ENCODE peak calls at places on chromosomes 12 and 14, in six cellular contexts. W is neuronal stem cell, U is mesenchymal stem cell, Q is H9, Z is H1, X is trophoblast cell. N is an unnamed sample.

GRCh38 chr12:46383654-46384450 is 11.3 kb upstream of the SLC38A2 start:
- DNase-seq in W (peak), U (peak), Q (no peak), Z (no peak), X (peak), N (peak)

GRCh38 chr14:89378119-89378518 is 38.9 kb downstream of the FOXN3 start:
- DNase-seq in W (no peak), U (peak), Q (no peak), Z (no peak), X (peak), N (peak)

GRCh38 chr14:34364201-34364600 is 97.8 kb downstream of the SPTSSA start:
- DNase-seq in W (no peak), U (no peak), Q (no peak), Z (no peak), X (no peak), N (no peak)

GRCh38 chr12:131112690-131113290 is 159.1 kb downstream of the ADGRD1 start:
- DNase-seq in W (no peak), U (no peak), Q (no peak), Z (no peak), X (no peak), N (no peak)

GRCh38 chr12:132018193-132018916 is 68.6 kb downstream of the EP400 start:
- DNase-seq in W (no peak), U (no peak), Q (no peak), Z (no peak), X (no peak), N (peak)

GRCh38 chr12:3084742-3085141 is 7.6 kb downstream of the TSPAN9 start:
- DNase-seq in W (no peak), U (no peak), Q (peak), Z (peak), X (no peak), N (no peak)

GRCh38 chr14:64294672-64295413 is 672 bp upstream of the ESR2 start:
- DNase-seq in W (peak), U (peak), Q (peak), Z (peak), X (peak), N (peak)

GRCh38 chr14:65213316-65213715 is 111.0 kb upstream of the MAX start:
- DNase-seq in W (no peak), U (no peak), Q (no peak), Z (no peak), X (no peak), N (no peak)

GRCh38 chr12:107320929-107321618 is 227.7 kb upstream of the CRY1 start:
- DNase-seq in W (no peak), U (no peak), Q (peak), Z (peak), X (no peak), N (peak)

GRCh38 chr12:112420740-112421139 is 2.0 kb downstream of the PTPN11 start:
- DNase-seq in W (no peak), U (no peak), Q (no peak), Z (no peak), X (no peak), N (no peak)

GRCh38 chr12:109065154-109065852 is 12.9 kb downstream of the USP30 start:
- DNase-seq in W (no peak), U (no peak), Q (no peak), Z (peak), X (no peak), N (no peak)

GRCh38 chr12:119990382-119990874 is 1.4 kb downstream of the BICDL1 start:
- DNase-seq in W (no peak), U (no peak), Q (no peak), Z (no peak), X (peak), N (no peak)

GRCh38 chr14:46074061-46074460 is 577.5 kb downstream of the RPL10L start:
- DNase-seq in W (no peak), U (no peak), Q (no peak), Z (no peak), X (no peak), N (no peak)

GRCh38 chr14:95452890-95453712 is 63.3 kb downstream of the SYNE3 start:
- DNase-seq in W (no peak), U (no peak), Q (no peak), Z (no peak), X (no peak), N (no peak)

GRCh38 chr12:57504033-57504432 is 16.2 kb downstream of the MARS1 start:
- DNase-seq in W (no peak), U (no peak), Q (no peak), Z (no peak), X (no peak), N (no peak)

GRCh38 chr14:59161571-59162175 is 26.8 kb upstream of the DAAM1 start:
- DNase-seq in W (peak), U (peak), Q (no peak), Z (no peak), X (no peak), N (peak)

GRCh38 chr12:109530301-109530685 is 43.0 kb downstream of the MMAB start:
- DNase-seq in W (no peak), U (no peak), Q (no peak), Z (no peak), X (no peak), N (no peak)

GRCh38 chr14:59918824-59919581 is 941 bp upstream of the LRRC9 start:
- DNase-seq in W (peak), U (peak), Q (no peak), Z (no peak), X (peak), N (peak)

GRCh38 chr12:6061661-6062060 is 62.8 kb downstream of the VWF start:
- DNase-seq in W (no peak), U (peak), Q (no peak), Z (no peak), X (no peak), N (peak)

GRCh38 chr12:96719671-96720362 is 187.2 kb upstream of the NEDD1 start:
- DNase-seq in W (no peak), U (peak), Q (no peak), Z (no peak), X (no peak), N (peak)

GRCh38 chr12:31989987-31990386 is 30.8 kb downstream of the RESF1 start:
- DNase-seq in W (no peak), U (peak), Q (no peak), Z (no peak), X (peak), N (peak)

GRCh38 chr14:89294060-89294459 is 123.0 kb downstream of the FOXN3 start:
- DNase-seq in W (no peak), U (no peak), Q (no peak), Z (peak), X (no peak), N (no peak)

GRCh38 chr12:132525011-132525832 is 35.3 kb downstream of the FBRSL1 start:
- DNase-seq in W (no peak), U (no peak), Q (no peak), Z (no peak), X (no peak), N (no peak)

GRCh38 chr12:57586128-57586527 is 4.9 kb upstream of the PIP4K2C start:
- DNase-seq in W (no peak), U (no peak), Q (no peak), Z (no peak), X (no peak), N (no peak)

GRCh38 chr14:55578511-55578910 is 1.5 kb upstream of the KTN1 start:
- DNase-seq in W (no peak), U (no peak), Q (no peak), Z (no peak), X (no peak), N (no peak)

GRCh38 chr14:26377150-26377549 is 220.7 kb downstream of the NOVA1 start:
- DNase-seq in W (no peak), U (no peak), Q (peak), Z (no peak), X (no peak), N (no peak)

GRCh38 chr12:64670039-64670438 is 59.7 kb downstream of the RASSF3 start:
- DNase-seq in W (no peak), U (no peak), Q (no peak), Z (no peak), X (no peak), N (no peak)

GRCh38 chr12:29599397-29599796 is 101.9 kb upstream of the OVCH1 start:
- DNase-seq in W (no peak), U (peak), Q (no peak), Z (no peak), X (no peak), N (peak)

GRCh38 chr12:86513206-86513605 is 257.0 kb upstream of the MGAT4C start:
- DNase-seq in W (no peak), U (peak), Q (no peak), Z (no peak), X (no peak), N (no peak)

GRCh38 chr14:79395061-79395460 is 816.2 kb downstream of the DIO2 start:
- DNase-seq in W (no peak), U (peak), Q (no peak), Z (no peak), X (peak), N (peak)

GRCh38 chr12:122088181-122088810 is 9.7 kb downstream of the MLXIP start:
- DNase-seq in W (no peak), U (no peak), Q (no peak), Z (no peak), X (peak), N (no peak)

GRCh38 chr12:59077153-59077930 is 157.0 kb upstream of the LRIG3 start:
- DNase-seq in W (no peak), U (peak), Q (no peak), Z (no peak), X (no peak), N (peak)

GRCh38 chr12:13223176-13223806 is 26.8 kb downstream of the EMP1 start:
- DNase-seq in W (no peak), U (peak), Q (no peak), Z (no peak), X (peak), N (peak)

GRCh38 chr14:94291159-94291905 is 1.7 kb downstream of the SERPINA10 start:
- DNase-seq in W (no peak), U (no peak), Q (no peak), Z (no peak), X (no peak), N (no peak)

GRCh38 chr12:110343921-110344555 is 59.5 kb downstream of the ANAPC7 start:
- DNase-seq in W (no peak), U (no peak), Q (no peak), Z (no peak), X (no peak), N (no peak)

GRCh38 chr12:19775241-19775640 is 335.9 kb downstream of the AEBP2 start:
- DNase-seq in W (no peak), U (no peak), Q (peak), Z (no peak), X (no peak), N (no peak)

GRCh38 chr12:3698218-3698974 is 54.5 kb downstream of the CRACR2A start:
- DNase-seq in W (no peak), U (peak), Q (no peak), Z (no peak), X (no peak), N (peak)

GRCh38 chr12:14655284-14655683 is 41.1 kb downstream of the GUCY2C start:
- DNase-seq in W (no peak), U (no peak), Q (no peak), Z (no peak), X (no peak), N (no peak)

GRCh38 chr12:14654842-14655241 is 41.6 kb downstream of the GUCY2C start:
- DNase-seq in W (no peak), U (no peak), Q (no peak), Z (no peak), X (no peak), N (no peak)

GRCh38 chr12:14654416-14654815 is 42.0 kb downstream of the GUCY2C start:
- DNase-seq in W (no peak), U (no peak), Q (no peak), Z (no peak), X (no peak), N (no peak)

GRCh38 chr12:14650791-14651190 is 45.6 kb downstream of the GUCY2C start:
- DNase-seq in W (no peak), U (no peak), Q (no peak), Z (no peak), X (no peak), N (no peak)

DNA sequence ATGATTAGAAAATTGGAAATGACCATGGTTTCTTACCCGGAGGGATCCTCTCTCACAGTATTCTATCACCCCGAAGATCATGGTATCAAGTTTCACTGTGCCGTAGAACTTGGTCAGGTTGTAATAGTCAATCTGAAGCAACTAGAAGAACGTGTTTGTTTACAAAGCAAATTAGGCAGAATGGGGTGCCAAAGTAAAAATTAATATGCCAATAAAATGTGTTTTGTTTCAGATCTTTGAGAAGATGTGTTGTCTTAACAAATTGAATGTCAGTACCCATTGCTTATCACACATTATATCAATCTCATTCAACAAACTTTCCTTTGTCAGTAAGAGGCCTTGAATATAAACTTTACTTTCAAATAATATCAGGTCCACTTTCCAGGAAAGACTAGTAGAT is 45.0 kb downstream of the GUCY2C start:
- DNase-seq in W (no peak), U (no peak), Q (no peak), Z (no peak), X (no peak), N (no peak)
- H3K14ac ChIP-seq in W (no peak), U (no peak), Q (no peak), Z (no peak), X (no peak), N (no peak)

DNA sequence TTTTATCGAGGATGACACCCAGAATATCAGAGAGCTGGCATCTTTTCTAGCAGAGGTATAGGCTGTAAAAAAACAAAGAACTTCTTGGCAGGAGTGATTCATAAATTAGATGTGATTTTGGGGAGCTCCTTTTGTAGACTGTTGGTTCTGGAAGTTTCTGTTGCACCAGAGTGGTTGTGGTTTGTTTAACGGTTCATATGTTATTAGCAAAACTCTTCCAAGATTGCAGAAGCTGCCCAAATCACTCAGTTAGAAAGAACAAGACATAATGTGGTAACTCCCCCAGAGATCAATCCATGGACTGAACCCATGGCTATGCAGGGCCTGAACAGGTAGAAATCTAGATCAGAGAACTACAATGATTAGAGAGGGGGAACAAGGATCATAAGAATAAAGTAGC is 6.7 kb upstream of the RNASE10 start:
- DNase-seq in W (no peak), U (no peak), Q (no peak), Z (no peak), X (no peak), N (no peak)
- H2AK5ac ChIP-seq in W (no peak), U (no peak), Q (no peak), Z (no peak), X (no peak), N (no peak)

GRCh38 chr14:69326611-69327010 is 66.7 kb downstream of the GALNT16 start:
- DNase-seq in W (no peak), U (no peak), Q (no peak), Z (no peak), X (no peak), N (no peak)
- H3K14ac ChIP-seq in W (no peak), U (no peak), Q (no peak), Z (no peak), X (no peak), N (no peak)

GRCh38 chr12:93078577-93078976 is 149.5 kb upstream of the EEA1 start:
- DNase-seq in W (no peak), U (no peak), Q (no peak), Z (no peak), X (no peak), N (no peak)
- H2AK5ac ChIP-seq in W (no peak), U (no peak), Q (no peak), Z (no peak), X (no peak), N (no peak)

GRCh38 chr14:61091657-61092273 is 110.7 kb downstream of the SLC38A6 start:
- DNase-seq in W (no peak), U (no peak), Q (no peak), Z (no peak), X (no peak), N (no peak)

GRCh38 chr14:61090432-61091216 is 109.6 kb downstream of the SLC38A6 start:
- DNase-seq in W (no peak), U (peak), Q (no peak), Z (no peak), X (no peak), N (peak)

GRCh38 chr14:61089126-61089750 is 108.2 kb downstream of the SLC38A6 start:
- DNase-seq in W (no peak), U (no peak), Q (no peak), Z (no peak), X (no peak), N (no peak)

GRCh38 chr14:61088081-61088480 is 107.0 kb downstream of the SLC38A6 start:
- DNase-seq in W (no peak), U (no peak), Q (no peak), Z (no peak), X (no peak), N (no peak)
- H3K14ac ChIP-seq in W (no peak), U (no peak), Q (no peak), Z (no peak), X (no peak), N (no peak)

DNA sequence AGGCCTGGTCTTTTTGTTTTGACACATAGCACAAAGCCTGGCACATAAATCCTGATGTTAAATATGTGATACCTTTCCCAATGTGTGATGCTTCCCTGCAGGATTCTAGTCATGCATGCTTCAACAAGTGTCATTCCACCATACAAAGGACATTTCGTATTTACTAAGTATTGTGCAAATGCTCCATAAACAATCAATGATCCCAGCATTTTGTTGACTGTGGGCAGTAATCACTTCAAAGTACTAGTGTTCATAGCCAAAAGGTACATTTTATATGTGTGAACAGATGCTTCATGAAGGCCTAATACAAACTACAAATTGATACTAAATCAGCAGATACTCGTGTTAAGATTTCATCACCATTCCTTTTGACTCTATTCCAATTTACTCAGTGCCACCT is 4.4 kb downstream of the CCNB1IP1 start:
- DNase-seq in W (no peak), U (no peak), Q (no peak), Z (no peak), X (no peak), N (no peak)
- H2AK5ac ChIP-seq in W (no peak), U (no peak), Q (no peak), Z (no peak), X (no peak), N (no peak)

GRCh38 chr12:70779250-70779649 is 141.3 kb downstream of the PTPRR start:
- DNase-seq in W (no peak), U (no peak), Q (no peak), Z (no peak), X (no peak), N (no peak)
- H3K14ac ChIP-seq in W (no peak), U (no peak), Q (no peak), Z (no peak), X (no peak), N (no peak)

GRCh38 chr14:103316723-103317122 is 17.3 kb upstream of the EIF5 start:
- DNase-seq in W (no peak), U (no peak), Q (peak), Z (peak), X (no peak), N (no peak)
- H2AK5ac ChIP-seq in W (no peak), U (no peak), Q (no peak), Z (no peak), X (no peak), N (no peak)

GRCh38 chr12:21998295-21998694 is 47.7 kb upstream of the CMAS start:
- DNase-seq in W (no peak), U (no peak), Q (no peak), Z (no peak), X (no peak), N (no peak)
- H3K14ac ChIP-seq in W (no peak), U (no peak), Q (no peak), Z (no peak), X (no peak), N (no peak)

GRCh38 chr12:124388679-124389536 is 94.0 kb downstream of the RFLNA start:
- DNase-seq in W (peak), U (peak), Q (peak), Z (peak), X (peak), N (peak)
- H2AK5ac ChIP-seq in W (peak), U (peak), Q (no peak), Z (no peak), X (peak), N (peak)

N was measured in IMR-90.